ENCODE peak calls at places on chromosomes 16 and 17, in nine cellular contexts. One of them, this sample, is unnamed.

GRCh38 chr16:81277681-81278080 is 37.1 kb upstream of the GAN start:
- DNase-seq in GM12865: no peak
- DNase-seq in cardiac fibroblast: no peak
- DNase-seq in lower lobe of right lung: no peak
- DNase-seq in Calu3: peak; percentile 78
- DNase-seq in osteocyte: no peak
- DNase-seq in AG10803: no peak
- DNase-seq in endothelial cell of umbilical vein: no peak
- DNase-seq in heart left ventricle: no peak
- DNase-seq in this sample: no peak

GRCh38 chr17:64573214-64573613 is 66.4 kb downstream of the CEP95 start:
- DNase-seq in lower lobe of right lung: no peak
- DNase-seq in GM12865: no peak
- DNase-seq in endothelial cell of umbilical vein: no peak
- DNase-seq in Calu3: no peak
- DNase-seq in heart left ventricle: no peak
- DNase-seq in osteocyte: no peak
- DNase-seq in AG10803: no peak
- DNase-seq in cardiac fibroblast: no peak
- DNase-seq in this sample: no peak

GRCh38 chr17:13509561-13509960 is 92.2 kb downstream of the HS3ST3A1 start:
- DNase-seq in GM12865: peak; percentile 35
- DNase-seq in cardiac fibroblast: peak; percentile 57
- DNase-seq in osteocyte: no peak
- DNase-seq in endothelial cell of umbilical vein: no peak
- DNase-seq in Calu3: no peak
- DNase-seq in heart left ventricle: no peak
- DNase-seq in lower lobe of right lung: no peak
- DNase-seq in AG10803: no peak
- DNase-seq in this sample: peak; percentile 57

GRCh38 chr17:39617446-39618251 is 9.1 kb upstream of the PPP1R1B start:
- DNase-seq in osteocyte: peak; percentile 91
- DNase-seq in GM12865: peak; percentile 56
- DNase-seq in cardiac fibroblast: peak; percentile 74
- DNase-seq in lower lobe of right lung: peak; percentile 80
- DNase-seq in heart left ventricle: peak; percentile 76
- DNase-seq in endothelial cell of umbilical vein: peak; percentile 47
- DNase-seq in AG10803: peak; percentile 49
- DNase-seq in Calu3: peak; percentile 100
- DNase-seq in this sample: peak; percentile 19

GRCh38 chr17:32536736-32537646 is 50.2 kb downstream of the CDK5R1 start:
- DNase-seq in GM12865: no peak
- DNase-seq in Calu3: no peak
- DNase-seq in AG10803: peak; percentile 78
- DNase-seq in lower lobe of right lung: no peak
- DNase-seq in heart left ventricle: no peak
- DNase-seq in osteocyte: no peak
- DNase-seq in cardiac fibroblast: peak; percentile 77
- DNase-seq in endothelial cell of umbilical vein: peak; percentile 70
- DNase-seq in this sample: peak; percentile 51

GRCh38 chr17:28372203-28372944 is 880 bp downstream of the SARM1 start:
- DNase-seq in endothelial cell of umbilical vein: peak; percentile 42
- DNase-seq in GM12865: peak; percentile 55
- DNase-seq in Calu3: no peak
- DNase-seq in osteocyte: no peak
- DNase-seq in lower lobe of right lung: no peak
- DNase-seq in heart left ventricle: no peak
- DNase-seq in AG10803: peak; percentile 32
- DNase-seq in cardiac fibroblast: peak; percentile 36
- DNase-seq in this sample: no peak

GRCh38 chr17:65183736-65184135 is 46.6 kb downstream of the RGS9 start:
- DNase-seq in cardiac fibroblast: peak; percentile 70
- DNase-seq in GM12865: no peak
- DNase-seq in Calu3: no peak
- DNase-seq in heart left ventricle: no peak
- DNase-seq in lower lobe of right lung: no peak
- DNase-seq in osteocyte: no peak
- DNase-seq in endothelial cell of umbilical vein: peak; percentile 51
- DNase-seq in AG10803: peak; percentile 89
- DNase-seq in this sample: no peak

GRCh38 chr17:15436399-15437369 is 30.7 kb downstream of the CDRT4 start:
- DNase-seq in Calu3: peak; percentile 7
- DNase-seq in heart left ventricle: peak; percentile 85
- DNase-seq in cardiac fibroblast: peak; percentile 82
- DNase-seq in endothelial cell of umbilical vein: peak; percentile 32
- DNase-seq in lower lobe of right lung: peak; percentile 55
- DNase-seq in osteocyte: no peak
- DNase-seq in GM12865: peak; percentile 2
- DNase-seq in AG10803: peak; percentile 50
- DNase-seq in this sample: peak; percentile 52

GRCh38 chr16:2156025-2156848 is 655 bp downstream of the TRAF7 start:
- DNase-seq in heart left ventricle: no peak
- DNase-seq in lower lobe of right lung: peak; percentile 66
- DNase-seq in AG10803: peak; percentile 79
- DNase-seq in osteocyte: no peak
- DNase-seq in endothelial cell of umbilical vein: peak; percentile 65
- DNase-seq in Calu3: no peak
- DNase-seq in GM12865: peak; percentile 44
- DNase-seq in cardiac fibroblast: peak; percentile 76
- DNase-seq in this sample: peak; percentile 80

GRCh38 chr17:75783803-75784472 is 668 bp upstream of the UNK start:
- DNase-seq in Calu3: no peak
- DNase-seq in endothelial cell of umbilical vein: no peak
- DNase-seq in heart left ventricle: peak; percentile 49
- DNase-seq in lower lobe of right lung: peak; percentile 61
- DNase-seq in cardiac fibroblast: no peak
- DNase-seq in GM12865: no peak
- DNase-seq in osteocyte: no peak
- DNase-seq in AG10803: no peak
- DNase-seq in this sample: no peak

GRCh38 chr16:85750021-85750826 is 672 bp downstream of the C16orf74 start:
- DNase-seq in cardiac fibroblast: peak; percentile 75
- DNase-seq in GM12865: peak; percentile 66
- DNase-seq in heart left ventricle: no peak
- DNase-seq in AG10803: peak; percentile 37
- DNase-seq in lower lobe of right lung: peak; percentile 62
- DNase-seq in Calu3: no peak
- DNase-seq in endothelial cell of umbilical vein: peak; percentile 33
- DNase-seq in osteocyte: no peak
- DNase-seq in this sample: peak; percentile 58

GRCh38 chr17:27480699-27481098 is 24.5 kb downstream of the KSR1 start:
- DNase-seq in lower lobe of right lung: no peak
- DNase-seq in cardiac fibroblast: no peak
- DNase-seq in Calu3: no peak
- DNase-seq in GM12865: no peak
- DNase-seq in heart left ventricle: no peak
- DNase-seq in osteocyte: no peak
- DNase-seq in endothelial cell of umbilical vein: no peak
- DNase-seq in AG10803: no peak
- DNase-seq in this sample: no peak

GRCh38 chr16:89815639-89816348 is 653 bp downstream of the FANCA start:
- DNase-seq in cardiac fibroblast: no peak
- DNase-seq in osteocyte: no peak
- DNase-seq in GM12865: peak; percentile 51
- DNase-seq in AG10803: no peak
- DNase-seq in lower lobe of right lung: no peak
- DNase-seq in heart left ventricle: no peak
- DNase-seq in Calu3: peak; percentile 24
- DNase-seq in endothelial cell of umbilical vein: no peak
- DNase-seq in this sample: peak; percentile 13

DNA sequence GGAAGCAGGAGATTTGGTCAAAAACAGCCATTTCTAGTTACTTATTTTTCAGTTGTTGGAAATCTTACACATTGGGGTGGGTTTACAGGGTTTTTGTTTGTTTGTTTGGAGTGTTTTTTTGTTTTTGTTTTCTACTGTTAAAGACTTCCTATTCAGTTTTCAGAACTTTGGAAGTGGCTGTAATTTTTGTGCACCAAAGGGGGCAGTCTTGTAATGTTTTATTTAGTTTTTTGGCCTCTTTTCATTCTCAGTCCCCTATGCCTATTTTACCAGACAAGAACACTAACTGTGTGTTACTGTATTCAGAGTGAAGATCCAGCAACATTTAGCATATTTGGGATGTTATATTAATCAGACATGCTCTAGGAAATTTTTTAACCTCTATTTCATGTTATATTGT is 20.6 kb downstream of the TPPP3 start:
- DNase-seq in AG10803: peak; percentile 36
- DNase-seq in lower lobe of right lung: no peak
- DNase-seq in cardiac fibroblast: peak; percentile 65
- DNase-seq in osteocyte: no peak
- DNase-seq in Calu3: no peak
- DNase-seq in heart left ventricle: no peak
- DNase-seq in endothelial cell of umbilical vein: peak; percentile 40
- DNase-seq in GM12865: peak; percentile 21
- DNase-seq in this sample: peak; percentile 41
- TF ChIP-seq CTCF in AG10803: peak; percentile 58
- TF ChIP-seq CTCF in lower lobe of right lung: peak; percentile 37
- TF ChIP-seq CTCF in cardiac fibroblast: peak; percentile 55
- TF ChIP-seq CTCF in osteocyte: peak; percentile 66
- TF ChIP-seq CTCF in Calu3: peak; percentile 68
- TF ChIP-seq CTCF in heart left ventricle: peak; percentile 54
- TF ChIP-seq CTCF in endothelial cell of umbilical vein: no peak
- TF ChIP-seq CTCF in GM12865: peak; percentile 4
- TF ChIP-seq CTCF in this sample: peak; percentile 49

GRCh38 chr16:31352344-31353115 is 2.4 kb upstream of the ITGAX start:
- DNase-seq in endothelial cell of umbilical vein: no peak
- DNase-seq in lower lobe of right lung: no peak
- DNase-seq in AG10803: no peak
- DNase-seq in Calu3: no peak
- DNase-seq in GM12865: peak; percentile 29
- DNase-seq in heart left ventricle: no peak
- DNase-seq in cardiac fibroblast: no peak
- DNase-seq in osteocyte: no peak
- DNase-seq in this sample: no peak
- TF ChIP-seq CTCF in endothelial cell of umbilical vein: no peak
- TF ChIP-seq CTCF in lower lobe of right lung: no peak
- TF ChIP-seq CTCF in AG10803: no peak
- TF ChIP-seq CTCF in Calu3: no peak
- TF ChIP-seq CTCF in GM12865: no peak
- TF ChIP-seq CTCF in heart left ventricle: no peak
- TF ChIP-seq CTCF in cardiac fibroblast: no peak
- TF ChIP-seq CTCF in osteocyte: no peak
- TF ChIP-seq CTCF in this sample: no peak

GRCh38 chr16:21339269-21339641 is 61.2 kb upstream of the CRYM start:
- DNase-seq in lower lobe of right lung: no peak
- DNase-seq in Calu3: no peak
- DNase-seq in AG10803: no peak
- DNase-seq in osteocyte: no peak
- DNase-seq in endothelial cell of umbilical vein: no peak
- DNase-seq in heart left ventricle: no peak
- DNase-seq in GM12865: no peak
- DNase-seq in cardiac fibroblast: no peak
- DNase-seq in this sample: no peak
- TF ChIP-seq CTCF in lower lobe of right lung: no peak
- TF ChIP-seq CTCF in Calu3: no peak
- TF ChIP-seq CTCF in AG10803: no peak
- TF ChIP-seq CTCF in osteocyte: no peak
- TF ChIP-seq CTCF in endothelial cell of umbilical vein: no peak
- TF ChIP-seq CTCF in heart left ventricle: no peak
- TF ChIP-seq CTCF in GM12865: no peak
- TF ChIP-seq CTCF in cardiac fibroblast: no peak
- TF ChIP-seq CTCF in this sample: no peak

GRCh38 chr16:610513-611381 is 20.0 kb upstream of the WFIKKN1 start:
- DNase-seq in cardiac fibroblast: no peak
- DNase-seq in Calu3: peak; percentile 51
- DNase-seq in heart left ventricle: no peak
- DNase-seq in AG10803: no peak
- DNase-seq in endothelial cell of umbilical vein: no peak
- DNase-seq in lower lobe of right lung: peak; percentile 83
- DNase-seq in osteocyte: no peak
- DNase-seq in GM12865: no peak
- DNase-seq in this sample: no peak
- TF ChIP-seq CTCF in cardiac fibroblast: peak; percentile 53
- TF ChIP-seq CTCF in Calu3: peak; percentile 57
- TF ChIP-seq CTCF in heart left ventricle: peak; percentile 71
- TF ChIP-seq CTCF in AG10803: peak; percentile 32
- TF ChIP-seq CTCF in endothelial cell of umbilical vein: peak; percentile 38
- TF ChIP-seq CTCF in lower lobe of right lung: peak; percentile 83
- TF ChIP-seq CTCF in osteocyte: peak; percentile 55
- TF ChIP-seq CTCF in GM12865: peak; percentile 57
- TF ChIP-seq CTCF in this sample: peak; percentile 69

GRCh38 chr16:1057252-1057932 is 15.2 kb upstream of the SSTR5 start:
- DNase-seq in heart left ventricle: no peak
- DNase-seq in AG10803: no peak
- DNase-seq in cardiac fibroblast: peak; percentile 22
- DNase-seq in Calu3: peak; percentile 88
- DNase-seq in lower lobe of right lung: no peak
- DNase-seq in osteocyte: no peak
- DNase-seq in GM12865: peak; percentile 25
- DNase-seq in endothelial cell of umbilical vein: peak; percentile 16
- DNase-seq in this sample: no peak
- TF ChIP-seq CTCF in heart left ventricle: peak; percentile 69
- TF ChIP-seq CTCF in AG10803: peak; percentile 55
- TF ChIP-seq CTCF in cardiac fibroblast: peak; percentile 82
- TF ChIP-seq CTCF in Calu3: peak; percentile 98
- TF ChIP-seq CTCF in lower lobe of right lung: peak; percentile 72
- TF ChIP-seq CTCF in osteocyte: peak; percentile 62
- TF ChIP-seq CTCF in GM12865: peak; percentile 71
- TF ChIP-seq CTCF in endothelial cell of umbilical vein: peak; percentile 86
- TF ChIP-seq CTCF in this sample: peak; percentile 54